ENCODE peak calls at places on chromosome 13, in six cellular contexts. One of them, this sample, is unnamed.

GRCh38 chr13:35984776-35985453 is 146.3 kb downstream of the DCLK1 start:
- DNase-seq in vagina: no peak
- DNase-seq in left cardiac atrium: no peak
- DNase-seq in stimulated activated naive CD8-positive, alpha-beta T cell treated with anti-CD3 and anti-CD28 coated beads, Interleukin-15, Interleukin-2, amounts not matched to agents 100 U/mL and 50 U/mL, for 24 hours: no peak
- DNase-seq in stimulated activated CD4-positive, alpha-beta T cell treated with anti-CD3 and anti-CD28 coated beads, Interleukin-4, amount 100 ng/mL, for 4 hours: no peak
- DNase-seq in HEK293T: no peak
- DNase-seq in this sample: no peak

GRCh38 chr13:33761744-33762143 is 56.2 kb upstream of the RFC3 start:
- DNase-seq in left cardiac atrium: no peak
- DNase-seq in stimulated activated CD4-positive, alpha-beta T cell treated with anti-CD3 and anti-CD28 coated beads, Interleukin-4, amount 100 ng/mL, for 4 hours: no peak
- DNase-seq in HEK293T: peak; percentile 31
- DNase-seq in vagina: no peak
- DNase-seq in stimulated activated naive CD8-positive, alpha-beta T cell treated with anti-CD3 and anti-CD28 coated beads, Interleukin-15, Interleukin-2, amounts not matched to agents 100 U/mL and 50 U/mL, for 24 hours: no peak
- DNase-seq in this sample: no peak

GRCh38 chr13:44116562-44117315 is 237.0 kb downstream of the LACC1 start:
- DNase-seq in vagina: no peak
- DNase-seq in stimulated activated CD4-positive, alpha-beta T cell treated with anti-CD3 and anti-CD28 coated beads, Interleukin-4, amount 100 ng/mL, for 4 hours: no peak
- DNase-seq in stimulated activated naive CD8-positive, alpha-beta T cell treated with anti-CD3 and anti-CD28 coated beads, Interleukin-15, Interleukin-2, amounts not matched to agents 100 U/mL and 50 U/mL, for 24 hours: peak; percentile 8
- DNase-seq in HEK293T: no peak
- DNase-seq in left cardiac atrium: peak; percentile 44
- DNase-seq in this sample: no peak

GRCh38 chr13:20828540-20829364 is 55.0 kb upstream of the EEF1AKMT1 start:
- DNase-seq in HEK293T: peak; percentile 10
- DNase-seq in stimulated activated CD4-positive, alpha-beta T cell treated with anti-CD3 and anti-CD28 coated beads, Interleukin-4, amount 100 ng/mL, for 4 hours: peak; percentile 10
- DNase-seq in stimulated activated naive CD8-positive, alpha-beta T cell treated with anti-CD3 and anti-CD28 coated beads, Interleukin-15, Interleukin-2, amounts not matched to agents 100 U/mL and 50 U/mL, for 24 hours: peak; percentile 25
- DNase-seq in left cardiac atrium: no peak
- DNase-seq in vagina: no peak
- DNase-seq in this sample: peak; percentile 6

GRCh38 chr13:42696191-42696590 is 85.2 kb upstream of the FAM216B start:
- DNase-seq in stimulated activated CD4-positive, alpha-beta T cell treated with anti-CD3 and anti-CD28 coated beads, Interleukin-4, amount 100 ng/mL, for 4 hours: no peak
- DNase-seq in stimulated activated naive CD8-positive, alpha-beta T cell treated with anti-CD3 and anti-CD28 coated beads, Interleukin-15, Interleukin-2, amounts not matched to agents 100 U/mL and 50 U/mL, for 24 hours: no peak
- DNase-seq in left cardiac atrium: no peak
- DNase-seq in vagina: no peak
- DNase-seq in HEK293T: no peak
- DNase-seq in this sample: no peak

GRCh38 chr13:40876020-40876738 is 86.8 kb downstream of the SLC25A15 start:
- DNase-seq in vagina: no peak
- DNase-seq in left cardiac atrium: no peak
- DNase-seq in stimulated activated naive CD8-positive, alpha-beta T cell treated with anti-CD3 and anti-CD28 coated beads, Interleukin-15, Interleukin-2, amounts not matched to agents 100 U/mL and 50 U/mL, for 24 hours: no peak
- DNase-seq in stimulated activated CD4-positive, alpha-beta T cell treated with anti-CD3 and anti-CD28 coated beads, Interleukin-4, amount 100 ng/mL, for 4 hours: no peak
- DNase-seq in HEK293T: no peak
- DNase-seq in this sample: no peak

GRCh38 chr13:71799320-71799719 is 67.7 kb downstream of the DACH1 start:
- DNase-seq in stimulated activated CD4-positive, alpha-beta T cell treated with anti-CD3 and anti-CD28 coated beads, Interleukin-4, amount 100 ng/mL, for 4 hours: no peak
- DNase-seq in left cardiac atrium: no peak
- DNase-seq in HEK293T: peak; percentile 39
- DNase-seq in vagina: no peak
- DNase-seq in stimulated activated naive CD8-positive, alpha-beta T cell treated with anti-CD3 and anti-CD28 coated beads, Interleukin-15, Interleukin-2, amounts not matched to agents 100 U/mL and 50 U/mL, for 24 hours: no peak
- DNase-seq in this sample: no peak

GRCh38 chr13:80084086-80084676 is 256.7 kb downstream of the SPRY2 start:
- DNase-seq in stimulated activated CD4-positive, alpha-beta T cell treated with anti-CD3 and anti-CD28 coated beads, Interleukin-4, amount 100 ng/mL, for 4 hours: no peak
- DNase-seq in vagina: no peak
- DNase-seq in stimulated activated naive CD8-positive, alpha-beta T cell treated with anti-CD3 and anti-CD28 coated beads, Interleukin-15, Interleukin-2, amounts not matched to agents 100 U/mL and 50 U/mL, for 24 hours: no peak
- DNase-seq in left cardiac atrium: no peak
- DNase-seq in HEK293T: peak; percentile 39
- DNase-seq in this sample: no peak

GRCh38 chr13:113147206-113147605 is 11.2 kb upstream of the PROZ start:
- DNase-seq in stimulated activated naive CD8-positive, alpha-beta T cell treated with anti-CD3 and anti-CD28 coated beads, Interleukin-15, Interleukin-2, amounts not matched to agents 100 U/mL and 50 U/mL, for 24 hours: no peak
- DNase-seq in stimulated activated CD4-positive, alpha-beta T cell treated with anti-CD3 and anti-CD28 coated beads, Interleukin-4, amount 100 ng/mL, for 4 hours: no peak
- DNase-seq in vagina: peak; percentile 84
- DNase-seq in HEK293T: no peak
- DNase-seq in left cardiac atrium: no peak
- DNase-seq in this sample: no peak

GRCh38 chr13:113981201-113981605 is 7.3 kb upstream of the C13orf46 start:
- DNase-seq in HEK293T: no peak
- DNase-seq in stimulated activated CD4-positive, alpha-beta T cell treated with anti-CD3 and anti-CD28 coated beads, Interleukin-4, amount 100 ng/mL, for 4 hours: no peak
- DNase-seq in stimulated activated naive CD8-positive, alpha-beta T cell treated with anti-CD3 and anti-CD28 coated beads, Interleukin-15, Interleukin-2, amounts not matched to agents 100 U/mL and 50 U/mL, for 24 hours: no peak
- DNase-seq in left cardiac atrium: no peak
- DNase-seq in vagina: no peak
- DNase-seq in this sample: no peak

GRCh38 chr13:26964278-26965057 is 203.9 kb upstream of the GPR12 start:
- DNase-seq in stimulated activated naive CD8-positive, alpha-beta T cell treated with anti-CD3 and anti-CD28 coated beads, Interleukin-15, Interleukin-2, amounts not matched to agents 100 U/mL and 50 U/mL, for 24 hours: no peak
- DNase-seq in left cardiac atrium: peak; percentile 69
- DNase-seq in stimulated activated CD4-positive, alpha-beta T cell treated with anti-CD3 and anti-CD28 coated beads, Interleukin-4, amount 100 ng/mL, for 4 hours: no peak
- DNase-seq in HEK293T: no peak
- DNase-seq in vagina: no peak
- DNase-seq in this sample: no peak

GRCh38 chr13:35621989-35622388 is 145.5 kb upstream of the MAB21L1 start:
- DNase-seq in left cardiac atrium: no peak
- DNase-seq in HEK293T: no peak
- DNase-seq in vagina: no peak
- DNase-seq in stimulated activated naive CD8-positive, alpha-beta T cell treated with anti-CD3 and anti-CD28 coated beads, Interleukin-15, Interleukin-2, amounts not matched to agents 100 U/mL and 50 U/mL, for 24 hours: no peak
- DNase-seq in stimulated activated CD4-positive, alpha-beta T cell treated with anti-CD3 and anti-CD28 coated beads, Interleukin-4, amount 100 ng/mL, for 4 hours: no peak
- DNase-seq in this sample: no peak

GRCh38 chr13:110687736-110688135 is 18.2 kb downstream of the CARS2 start:
- DNase-seq in HEK293T: no peak
- DNase-seq in stimulated activated CD4-positive, alpha-beta T cell treated with anti-CD3 and anti-CD28 coated beads, Interleukin-4, amount 100 ng/mL, for 4 hours: no peak
- DNase-seq in left cardiac atrium: no peak
- DNase-seq in vagina: no peak
- DNase-seq in stimulated activated naive CD8-positive, alpha-beta T cell treated with anti-CD3 and anti-CD28 coated beads, Interleukin-15, Interleukin-2, amounts not matched to agents 100 U/mL and 50 U/mL, for 24 hours: no peak
- DNase-seq in this sample: no peak

GRCh38 chr13:29465741-29466293 is 129.7 kb downstream of the SLC7A1 start:
- DNase-seq in vagina: no peak
- DNase-seq in stimulated activated CD4-positive, alpha-beta T cell treated with anti-CD3 and anti-CD28 coated beads, Interleukin-4, amount 100 ng/mL, for 4 hours: no peak
- DNase-seq in stimulated activated naive CD8-positive, alpha-beta T cell treated with anti-CD3 and anti-CD28 coated beads, Interleukin-15, Interleukin-2, amounts not matched to agents 100 U/mL and 50 U/mL, for 24 hours: no peak
- DNase-seq in HEK293T: no peak
- DNase-seq in left cardiac atrium: peak; percentile 63
- DNase-seq in this sample: no peak

GRCh38 chr13:74883834-74884233 is 598.1 kb downstream of the TBC1D4 start:
- DNase-seq in left cardiac atrium: no peak
- DNase-seq in vagina: no peak
- DNase-seq in stimulated activated naive CD8-positive, alpha-beta T cell treated with anti-CD3 and anti-CD28 coated beads, Interleukin-15, Interleukin-2, amounts not matched to agents 100 U/mL and 50 U/mL, for 24 hours: no peak
- DNase-seq in stimulated activated CD4-positive, alpha-beta T cell treated with anti-CD3 and anti-CD28 coated beads, Interleukin-4, amount 100 ng/mL, for 4 hours: no peak
- DNase-seq in HEK293T: no peak
- DNase-seq in this sample: no peak

GRCh38 chr13:81051873-81052272 is 710.9 kb upstream of the SPRY2 start:
- DNase-seq in stimulated activated naive CD8-positive, alpha-beta T cell treated with anti-CD3 and anti-CD28 coated beads, Interleukin-15, Interleukin-2, amounts not matched to agents 100 U/mL and 50 U/mL, for 24 hours: no peak
- DNase-seq in vagina: no peak
- DNase-seq in stimulated activated CD4-positive, alpha-beta T cell treated with anti-CD3 and anti-CD28 coated beads, Interleukin-4, amount 100 ng/mL, for 4 hours: no peak
- DNase-seq in left cardiac atrium: no peak
- DNase-seq in HEK293T: no peak
- DNase-seq in this sample: no peak

GRCh38 chr13:59806801-59807200 is 356.9 kb downstream of the DIAPH3 start:
- DNase-seq in stimulated activated naive CD8-positive, alpha-beta T cell treated with anti-CD3 and anti-CD28 coated beads, Interleukin-15, Interleukin-2, amounts not matched to agents 100 U/mL and 50 U/mL, for 24 hours: no peak
- DNase-seq in HEK293T: no peak
- DNase-seq in stimulated activated CD4-positive, alpha-beta T cell treated with anti-CD3 and anti-CD28 coated beads, Interleukin-4, amount 100 ng/mL, for 4 hours: no peak
- DNase-seq in left cardiac atrium: no peak
- DNase-seq in vagina: no peak
- DNase-seq in this sample: no peak

GRCh38 chr13:96542986-96543385 is 451.3 kb downstream of the OXGR1 start:
- DNase-seq in vagina: no peak
- DNase-seq in stimulated activated naive CD8-positive, alpha-beta T cell treated with anti-CD3 and anti-CD28 coated beads, Interleukin-15, Interleukin-2, amounts not matched to agents 100 U/mL and 50 U/mL, for 24 hours: no peak
- DNase-seq in left cardiac atrium: no peak
- DNase-seq in HEK293T: no peak
- DNase-seq in stimulated activated CD4-positive, alpha-beta T cell treated with anti-CD3 and anti-CD28 coated beads, Interleukin-4, amount 100 ng/mL, for 4 hours: no peak
- DNase-seq in this sample: no peak

GRCh38 chr13:39616087-39616694 is 13.2 kb upstream of the LHFPL6 start:
- DNase-seq in left cardiac atrium: peak; percentile 25
- DNase-seq in vagina: no peak
- DNase-seq in stimulated activated naive CD8-positive, alpha-beta T cell treated with anti-CD3 and anti-CD28 coated beads, Interleukin-15, Interleukin-2, amounts not matched to agents 100 U/mL and 50 U/mL, for 24 hours: peak; percentile 37
- DNase-seq in stimulated activated CD4-positive, alpha-beta T cell treated with anti-CD3 and anti-CD28 coated beads, Interleukin-4, amount 100 ng/mL, for 4 hours: peak; percentile 24
- DNase-seq in HEK293T: peak; percentile 78
- DNase-seq in this sample: peak; percentile 8

GRCh38 chr13:37869756-37870488 is at the start of gene TRPC4:
- DNase-seq in stimulated activated naive CD8-positive, alpha-beta T cell treated with anti-CD3 and anti-CD28 coated beads, Interleukin-15, Interleukin-2, amounts not matched to agents 100 U/mL and 50 U/mL, for 24 hours: peak; percentile 7
- DNase-seq in vagina: no peak
- DNase-seq in left cardiac atrium: peak; percentile 33
- DNase-seq in stimulated activated CD4-positive, alpha-beta T cell treated with anti-CD3 and anti-CD28 coated beads, Interleukin-4, amount 100 ng/mL, for 4 hours: no peak
- DNase-seq in HEK293T: peak; percentile 68
- DNase-seq in this sample: no peak

GRCh38 chr13:93984070-93984469 is 495.4 kb downstream of the DCT start:
- DNase-seq in left cardiac atrium: no peak
- DNase-seq in vagina: no peak
- DNase-seq in stimulated activated naive CD8-positive, alpha-beta T cell treated with anti-CD3 and anti-CD28 coated beads, Interleukin-15, Interleukin-2, amounts not matched to agents 100 U/mL and 50 U/mL, for 24 hours: no peak
- DNase-seq in HEK293T: no peak
- DNase-seq in stimulated activated CD4-positive, alpha-beta T cell treated with anti-CD3 and anti-CD28 coated beads, Interleukin-4, amount 100 ng/mL, for 4 hours: no peak
- DNase-seq in this sample: no peak

GRCh38 chr13:77233159-77233558 is 93.7 kb downstream of the MYCBP2 start:
- DNase-seq in stimulated activated CD4-positive, alpha-beta T cell treated with anti-CD3 and anti-CD28 coated beads, Interleukin-4, amount 100 ng/mL, for 4 hours: no peak
- DNase-seq in HEK293T: no peak
- DNase-seq in stimulated activated naive CD8-positive, alpha-beta T cell treated with anti-CD3 and anti-CD28 coated beads, Interleukin-15, Interleukin-2, amounts not matched to agents 100 U/mL and 50 U/mL, for 24 hours: no peak
- DNase-seq in left cardiac atrium: no peak
- DNase-seq in vagina: no peak
- DNase-seq in this sample: no peak

GRCh38 chr13:67076378-67076777 is 153.8 kb downstream of the PCDH9 start:
- DNase-seq in left cardiac atrium: no peak
- DNase-seq in stimulated activated naive CD8-positive, alpha-beta T cell treated with anti-CD3 and anti-CD28 coated beads, Interleukin-15, Interleukin-2, amounts not matched to agents 100 U/mL and 50 U/mL, for 24 hours: no peak
- DNase-seq in HEK293T: no peak
- DNase-seq in vagina: no peak
- DNase-seq in stimulated activated CD4-positive, alpha-beta T cell treated with anti-CD3 and anti-CD28 coated beads, Interleukin-4, amount 100 ng/mL, for 4 hours: no peak
- DNase-seq in this sample: no peak

GRCh38 chr13:49791214-49791752 is 1.2 kb downstream of the KPNA3 start:
- DNase-seq in vagina: no peak
- DNase-seq in stimulated activated naive CD8-positive, alpha-beta T cell treated with anti-CD3 and anti-CD28 coated beads, Interleukin-15, Interleukin-2, amounts not matched to agents 100 U/mL and 50 U/mL, for 24 hours: peak; percentile 9
- DNase-seq in left cardiac atrium: no peak
- DNase-seq in HEK293T: no peak
- DNase-seq in stimulated activated CD4-positive, alpha-beta T cell treated with anti-CD3 and anti-CD28 coated beads, Interleukin-4, amount 100 ng/mL, for 4 hours: peak; percentile 8
- DNase-seq in this sample: peak; percentile 2

GRCh38 chr13:98279473-98280175 is 102.6 kb upstream of the RNF113B start:
- DNase-seq in stimulated activated CD4-positive, alpha-beta T cell treated with anti-CD3 and anti-CD28 coated beads, Interleukin-4, amount 100 ng/mL, for 4 hours: no peak
- DNase-seq in left cardiac atrium: no peak
- DNase-seq in vagina: no peak
- DNase-seq in stimulated activated naive CD8-positive, alpha-beta T cell treated with anti-CD3 and anti-CD28 coated beads, Interleukin-15, Interleukin-2, amounts not matched to agents 100 U/mL and 50 U/mL, for 24 hours: no peak
- DNase-seq in HEK293T: no peak
- DNase-seq in this sample: peak; percentile 50

GRCh38 chr13:35211949-35212348 is 264.5 kb downstream of the MAB21L1 start:
- DNase-seq in vagina: no peak
- DNase-seq in HEK293T: no peak
- DNase-seq in left cardiac atrium: no peak
- DNase-seq in stimulated activated naive CD8-positive, alpha-beta T cell treated with anti-CD3 and anti-CD28 coated beads, Interleukin-15, Interleukin-2, amounts not matched to agents 100 U/mL and 50 U/mL, for 24 hours: no peak
- DNase-seq in stimulated activated CD4-positive, alpha-beta T cell treated with anti-CD3 and anti-CD28 coated beads, Interleukin-4, amount 100 ng/mL, for 4 hours: no peak
- DNase-seq in this sample: no peak

GRCh38 chr13:51806571-51806970 is 2.6 kb upstream of the DHRS12 start:
- DNase-seq in vagina: no peak
- DNase-seq in stimulated activated CD4-positive, alpha-beta T cell treated with anti-CD3 and anti-CD28 coated beads, Interleukin-4, amount 100 ng/mL, for 4 hours: peak; percentile 26
- DNase-seq in stimulated activated naive CD8-positive, alpha-beta T cell treated with anti-CD3 and anti-CD28 coated beads, Interleukin-15, Interleukin-2, amounts not matched to agents 100 U/mL and 50 U/mL, for 24 hours: no peak
- DNase-seq in left cardiac atrium: no peak
- DNase-seq in HEK293T: no peak
- DNase-seq in this sample: no peak

GRCh38 chr13:54373211-54373610 is 1344.6 kb downstream of the OLFM4 start:
- DNase-seq in left cardiac atrium: no peak
- DNase-seq in stimulated activated naive CD8-positive, alpha-beta T cell treated with anti-CD3 and anti-CD28 coated beads, Interleukin-15, Interleukin-2, amounts not matched to agents 100 U/mL and 50 U/mL, for 24 hours: no peak
- DNase-seq in HEK293T: no peak
- DNase-seq in vagina: no peak
- DNase-seq in stimulated activated CD4-positive, alpha-beta T cell treated with anti-CD3 and anti-CD28 coated beads, Interleukin-4, amount 100 ng/mL, for 4 hours: no peak
- DNase-seq in this sample: no peak

GRCh38 chr13:109145631-109146030 is 516.2 kb downstream of the MYO16 start:
- DNase-seq in stimulated activated CD4-positive, alpha-beta T cell treated with anti-CD3 and anti-CD28 coated beads, Interleukin-4, amount 100 ng/mL, for 4 hours: no peak
- DNase-seq in left cardiac atrium: no peak
- DNase-seq in stimulated activated naive CD8-positive, alpha-beta T cell treated with anti-CD3 and anti-CD28 coated beads, Interleukin-15, Interleukin-2, amounts not matched to agents 100 U/mL and 50 U/mL, for 24 hours: no peak
- DNase-seq in vagina: no peak
- DNase-seq in HEK293T: peak; percentile 20
- DNase-seq in this sample: no peak

GRCh38 chr13:29548722-29549446 is 46.6 kb downstream of the SLC7A1 start:
- DNase-seq in vagina: no peak
- DNase-seq in stimulated activated naive CD8-positive, alpha-beta T cell treated with anti-CD3 and anti-CD28 coated beads, Interleukin-15, Interleukin-2, amounts not matched to agents 100 U/mL and 50 U/mL, for 24 hours: no peak
- DNase-seq in stimulated activated CD4-positive, alpha-beta T cell treated with anti-CD3 and anti-CD28 coated beads, Interleukin-4, amount 100 ng/mL, for 4 hours: no peak
- DNase-seq in HEK293T: peak; percentile 46
- DNase-seq in left cardiac atrium: no peak
- DNase-seq in this sample: no peak

GRCh38 chr13:35906636-35907035 is 224.5 kb downstream of the DCLK1 start:
- DNase-seq in vagina: no peak
- DNase-seq in HEK293T: no peak
- DNase-seq in stimulated activated naive CD8-positive, alpha-beta T cell treated with anti-CD3 and anti-CD28 coated beads, Interleukin-15, Interleukin-2, amounts not matched to agents 100 U/mL and 50 U/mL, for 24 hours: no peak
- DNase-seq in stimulated activated CD4-positive, alpha-beta T cell treated with anti-CD3 and anti-CD28 coated beads, Interleukin-4, amount 100 ng/mL, for 4 hours: no peak
- DNase-seq in left cardiac atrium: peak; percentile 36
- DNase-seq in this sample: no peak

GRCh38 chr13:45016792-45017425 is 27.6 kb downstream of the GPALPP1 start:
- DNase-seq in HEK293T: no peak
- DNase-seq in left cardiac atrium: no peak
- DNase-seq in vagina: no peak
- DNase-seq in stimulated activated naive CD8-positive, alpha-beta T cell treated with anti-CD3 and anti-CD28 coated beads, Interleukin-15, Interleukin-2, amounts not matched to agents 100 U/mL and 50 U/mL, for 24 hours: no peak
- DNase-seq in stimulated activated CD4-positive, alpha-beta T cell treated with anti-CD3 and anti-CD28 coated beads, Interleukin-4, amount 100 ng/mL, for 4 hours: no peak
- DNase-seq in this sample: no peak

GRCh38 chr13:101308247-101309013 is 107.9 kb downstream of the NALCN start:
- DNase-seq in left cardiac atrium: no peak
- DNase-seq in stimulated activated CD4-positive, alpha-beta T cell treated with anti-CD3 and anti-CD28 coated beads, Interleukin-4, amount 100 ng/mL, for 4 hours: no peak
- DNase-seq in vagina: no peak
- DNase-seq in stimulated activated naive CD8-positive, alpha-beta T cell treated with anti-CD3 and anti-CD28 coated beads, Interleukin-15, Interleukin-2, amounts not matched to agents 100 U/mL and 50 U/mL, for 24 hours: no peak
- DNase-seq in HEK293T: no peak
- DNase-seq in this sample: no peak

GRCh38 chr13:26425439-26426358 is 131.8 kb upstream of the WASF3 start:
- DNase-seq in stimulated activated CD4-positive, alpha-beta T cell treated with anti-CD3 and anti-CD28 coated beads, Interleukin-4, amount 100 ng/mL, for 4 hours: no peak
- DNase-seq in left cardiac atrium: peak; percentile 28
- DNase-seq in HEK293T: no peak
- DNase-seq in vagina: no peak
- DNase-seq in stimulated activated naive CD8-positive, alpha-beta T cell treated with anti-CD3 and anti-CD28 coated beads, Interleukin-15, Interleukin-2, amounts not matched to agents 100 U/mL and 50 U/mL, for 24 hours: no peak
- DNase-seq in this sample: no peak

GRCh38 chr13:70171151-70171550 is 62.9 kb upstream of the KLHL1 start:
- DNase-seq in left cardiac atrium: no peak
- DNase-seq in stimulated activated CD4-positive, alpha-beta T cell treated with anti-CD3 and anti-CD28 coated beads, Interleukin-4, amount 100 ng/mL, for 4 hours: no peak
- DNase-seq in vagina: no peak
- DNase-seq in HEK293T: no peak
- DNase-seq in stimulated activated naive CD8-positive, alpha-beta T cell treated with anti-CD3 and anti-CD28 coated beads, Interleukin-15, Interleukin-2, amounts not matched to agents 100 U/mL and 50 U/mL, for 24 hours: no peak
- DNase-seq in this sample: no peak

GRCh38 chr13:104011505-104012270 is 945.5 kb upstream of the SLC10A2 start:
- DNase-seq in left cardiac atrium: no peak
- DNase-seq in HEK293T: peak; percentile 18
- DNase-seq in stimulated activated naive CD8-positive, alpha-beta T cell treated with anti-CD3 and anti-CD28 coated beads, Interleukin-15, Interleukin-2, amounts not matched to agents 100 U/mL and 50 U/mL, for 24 hours: no peak
- DNase-seq in vagina: no peak
- DNase-seq in stimulated activated CD4-positive, alpha-beta T cell treated with anti-CD3 and anti-CD28 coated beads, Interleukin-4, amount 100 ng/mL, for 4 hours: no peak
- DNase-seq in this sample: no peak

GRCh38 chr13:68628994-68629393 is 1398.9 kb upstream of the PCDH9 start:
- DNase-seq in vagina: no peak
- DNase-seq in HEK293T: no peak
- DNase-seq in left cardiac atrium: no peak
- DNase-seq in stimulated activated naive CD8-positive, alpha-beta T cell treated with anti-CD3 and anti-CD28 coated beads, Interleukin-15, Interleukin-2, amounts not matched to agents 100 U/mL and 50 U/mL, for 24 hours: no peak
- DNase-seq in stimulated activated CD4-positive, alpha-beta T cell treated with anti-CD3 and anti-CD28 coated beads, Interleukin-4, amount 100 ng/mL, for 4 hours: no peak
- DNase-seq in this sample: no peak